ENCODE peak calls at places on chromosomes 1 and 21, in ten cellular contexts. M, Q, Y, R, T, G, B, C, L and S are unnamed samples.

GRCh38 chr1:7967206-7967605 is 5.7 kb downstream of the PARK7 start:
- DNase-seq in M (no peak), Q (no peak), Y (no peak), R (no peak), T (no peak), G (no peak), B (no peak), C (no peak), L (no peak), S (no peak)

GRCh38 chr1:226722240-226722900 is 16.7 kb downstream of the ITPKB start:
- DNase-seq in M (no peak), Q (no peak), Y (no peak), R (no peak), T (no peak), G (no peak), B (no peak), C (no peak), L (no peak), S (no peak)

GRCh38 chr1:228079601-228080263 is 2.8 kb upstream of the ARF1 start:
- DNase-seq in M (peak), Q (no peak), Y (no peak), R (no peak), T (no peak), G (no peak), B (no peak), C (no peak), L (no peak), S (peak)

GRCh38 chr1:216587715-216588114 is 135.5 kb downstream of the ESRRG start:
- DNase-seq in M (no peak), Q (no peak), Y (no peak), R (no peak), T (no peak), G (no peak), B (no peak), C (no peak), L (no peak), S (no peak)

GRCh38 chr1:57307382-57307781 is 116.5 kb downstream of the DAB1 start:
- DNase-seq in M (no peak), Q (peak), Y (no peak), R (peak), T (no peak), G (peak), B (no peak), C (no peak), L (no peak), S (peak)

GRCh38 chr1:168762473-168762872 is 33.5 kb upstream of the DPT start:
- DNase-seq in M (no peak), Q (no peak), Y (no peak), R (no peak), T (no peak), G (no peak), B (no peak), C (no peak), L (no peak), S (no peak)

GRCh38 chr1:109208847-109209463 is 4.8 kb upstream of the SARS1 start:
- DNase-seq in M (no peak), Q (no peak), Y (no peak), R (no peak), T (no peak), G (no peak), B (no peak), C (no peak), L (no peak), S (no peak)

GRCh38 chr1:161952603-161953172 is 71.0 kb downstream of the OLFML2B start:
- DNase-seq in M (no peak), Q (no peak), Y (no peak), R (no peak), T (no peak), G (no peak), B (no peak), C (no peak), L (no peak), S (no peak)

GRCh38 chr21:31201548-31201947 is 142.5 kb downstream of the TIAM1 start:
- DNase-seq in M (no peak), Q (no peak), Y (peak), R (no peak), T (no peak), G (no peak), B (no peak), C (no peak), L (peak), S (peak)

GRCh38 chr1:29121951-29122661 is 1.6 kb downstream of the TMEM200B start:
- DNase-seq in M (no peak), Q (no peak), Y (no peak), R (peak), T (peak), G (no peak), B (no peak), C (no peak), L (peak), S (peak)

GRCh38 chr1:86356247-86356646 is 39.9 kb downstream of the ODF2L start:
- DNase-seq in M (no peak), Q (peak), Y (no peak), R (no peak), T (peak), G (peak), B (no peak), C (no peak), L (no peak), S (no peak)

GRCh38 chr1:24775901-24776300 is 30.7 kb downstream of the CLIC4 start:
- DNase-seq in M (no peak), Q (no peak), Y (no peak), R (no peak), T (no peak), G (no peak), B (no peak), C (no peak), L (no peak), S (no peak)

GRCh38 chr1:202135221-202135721 is 9.3 kb downstream of the ARL8A start:
- DNase-seq in M (peak), Q (peak), Y (peak), R (peak), T (no peak), G (peak), B (peak), C (no peak), L (peak), S (peak)

GRCh38 chr1:26838474-26839338 is 12.2 kb downstream of the ZDHHC18 start:
- DNase-seq in M (no peak), Q (no peak), Y (no peak), R (no peak), T (no peak), G (no peak), B (peak), C (no peak), L (no peak), S (peak)

GRCh38 chr1:82565546-82565945 is 764.8 kb downstream of the ADGRL2 start:
- DNase-seq in M (no peak), Q (no peak), Y (peak), R (no peak), T (no peak), G (no peak), B (no peak), C (no peak), L (no peak), S (no peak)

GRCh38 chr1:239011382-239011781 is 375.0 kb upstream of the CHRM3 start:
- DNase-seq in M (no peak), Q (no peak), Y (no peak), R (no peak), T (no peak), G (no peak), B (no peak), C (no peak), L (no peak), S (no peak)

GRCh38 chr1:239008568-239008967 is 377.8 kb upstream of the CHRM3 start:
- DNase-seq in M (no peak), Q (no peak), Y (no peak), R (no peak), T (no peak), G (no peak), B (no peak), C (no peak), L (no peak), S (no peak)
- TF ChIP-seq CTCF in M (no peak), Q (no peak), Y (no peak), R (no peak), T (no peak), G (no peak), B (no peak), C (no peak), L (no peak), S (no peak)

GRCh38 chr1:33122483-33123170 is 41.7 kb downstream of the AZIN2 start:
- DNase-seq in M (no peak), Q (no peak), Y (no peak), R (peak), T (no peak), G (no peak), B (no peak), C (no peak), L (no peak), S (no peak)
- TF ChIP-seq EP300 in M (no peak), Q (no peak), Y (no peak), R (no peak), T (no peak), G (no peak), B (no peak), C (no peak), L (no peak), S (no peak)

DNA sequence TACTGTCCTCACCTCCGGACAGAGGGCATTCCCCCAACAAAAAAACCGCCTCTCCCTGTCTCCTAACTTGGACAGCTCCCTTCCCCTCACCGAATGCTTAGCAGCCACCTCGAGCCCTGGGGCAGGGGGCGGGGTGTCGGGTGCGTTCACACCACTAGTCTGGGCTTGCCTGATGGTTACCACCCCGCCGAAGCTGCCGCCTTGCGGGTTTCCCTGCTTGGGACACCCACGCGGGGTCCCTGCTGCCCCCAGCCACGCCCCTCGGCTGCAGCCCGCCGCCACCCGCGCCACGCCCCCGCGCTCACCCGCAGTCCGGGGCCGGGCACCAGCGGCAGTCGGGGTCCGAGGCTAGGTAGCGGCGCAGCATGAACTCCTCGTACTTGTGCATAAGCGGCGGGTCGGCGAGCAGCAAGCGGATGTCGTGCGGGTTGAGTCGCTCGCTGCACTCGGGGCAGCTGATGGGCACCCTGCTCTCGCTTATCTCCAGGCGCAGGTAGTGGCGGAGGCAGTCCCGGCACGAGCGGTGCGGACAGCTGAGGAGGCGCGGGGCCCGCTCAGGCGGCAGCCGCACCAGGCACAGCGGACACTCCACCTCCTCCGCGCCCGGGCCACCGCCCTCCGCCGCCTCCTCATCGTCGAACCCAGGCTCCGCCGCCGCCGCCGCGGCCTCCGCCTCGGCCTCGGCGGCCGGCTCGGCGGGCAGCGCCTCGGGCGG is 706 bp downstream of the RNF19B start:
- DNase-seq in M (peak), Q (peak), Y (no peak), R (peak), T (peak), G (peak), B (no peak), C (peak), L (peak), S (peak)
- TF ChIP-seq POLR2A in M (no peak), Q (no peak), Y (no peak), R (no peak), T (no peak), G (no peak), B (no peak), C (no peak), L (no peak), S (peak)

DNA sequence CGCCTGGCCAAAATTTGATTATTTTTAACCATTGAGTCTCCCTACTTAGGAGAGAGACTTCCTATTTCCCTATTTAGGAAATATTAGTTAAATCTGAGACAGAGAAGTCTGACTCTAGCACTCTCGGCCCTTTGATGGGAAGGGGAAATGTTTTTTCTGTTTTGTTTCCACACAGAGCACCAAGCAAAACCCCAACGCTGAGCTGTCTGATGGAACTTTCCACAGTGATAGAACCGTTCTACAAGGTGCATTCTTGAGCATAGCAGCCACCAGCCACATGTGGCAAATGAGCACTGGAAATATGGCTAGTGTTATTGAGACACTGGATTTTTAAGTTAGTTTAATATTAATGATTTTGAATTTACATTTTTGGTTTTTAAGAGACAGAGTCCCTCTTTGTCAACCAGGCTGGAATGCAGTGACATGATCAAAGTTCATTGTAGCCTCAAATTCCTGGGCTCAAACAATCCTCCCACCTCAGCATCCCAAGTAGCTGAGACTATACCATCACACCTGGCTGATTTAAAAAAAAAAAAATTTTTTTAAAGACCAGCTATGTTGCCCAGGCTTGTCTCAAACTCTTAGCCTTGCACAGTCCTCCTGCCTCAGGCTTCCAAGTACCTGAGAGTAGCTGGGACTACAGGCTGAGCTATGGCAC is 77.3 kb upstream of the GALNT2 start:
- DNase-seq in M (no peak), Q (no peak), Y (no peak), R (no peak), T (no peak), G (no peak), B (peak), C (no peak), L (no peak), S (no peak)
- TF ChIP-seq CTCF in M (no peak), Q (no peak), Y (no peak), R (no peak), T (no peak), G (no peak), B (no peak), C (no peak), L (no peak), S (no peak)

GRCh38 chr1:185823471-185823870 is 89.3 kb downstream of the HMCN1 start:
- DNase-seq in M (no peak), Q (no peak), Y (no peak), R (no peak), T (no peak), G (no peak), B (no peak), C (no peak), L (no peak), S (no peak)
- TF ChIP-seq EP300 in M (no peak), Q (no peak), Y (no peak), R (no peak), T (no peak), G (no peak), B (no peak), C (no peak), L (no peak), S (no peak)

GRCh38 chr21:41316200-41316599 is 401 bp upstream of the FAM3B start:
- DNase-seq in M (peak), Q (no peak), Y (no peak), R (no peak), T (peak), G (no peak), B (no peak), C (no peak), L (no peak), S (peak)

GRCh38 chr21:41318218-41318617 is 1.6 kb downstream of the FAM3B start:
- DNase-seq in M (no peak), Q (no peak), Y (no peak), R (no peak), T (peak), G (no peak), B (no peak), C (no peak), L (no peak), S (no peak)

GRCh38 chr21:41317458-41317857 is 857 bp downstream of the FAM3B start:
- DNase-seq in M (peak), Q (no peak), Y (no peak), R (no peak), T (no peak), G (no peak), B (no peak), C (no peak), L (no peak), S (no peak)

GRCh38 chr21:41315726-41316125 is 875 bp upstream of the FAM3B start:
- DNase-seq in M (no peak), Q (no peak), Y (no peak), R (no peak), T (no peak), G (no peak), B (no peak), C (no peak), L (no peak), S (no peak)

GRCh38 chr21:41316641-41317392 is at the start of gene FAM3B:
- DNase-seq in M (peak), Q (no peak), Y (no peak), R (peak), T (peak), G (no peak), B (no peak), C (no peak), L (no peak), S (peak)
- TF ChIP-seq POLR2A in M (no peak), Q (no peak), Y (no peak), R (no peak), T (no peak), G (no peak), B (no peak), C (no peak), L (no peak), S (no peak)

GRCh38 chr1:158007180-158007579 is 13.7 kb downstream of the KIRREL1 start:
- DNase-seq in M (no peak), Q (no peak), Y (no peak), R (no peak), T (no peak), G (no peak), B (no peak), C (no peak), L (no peak), S (no peak)
- TF ChIP-seq CTCF in M (no peak), Q (no peak), Y (no peak), R (no peak), T (no peak), G (no peak), B (no peak), C (no peak), L (no peak), S (no peak)

GRCh38 chr1:31372051-31372450 is 825 bp downstream of the FABP3 start:
- DNase-seq in M (peak), Q (no peak), Y (no peak), R (no peak), T (no peak), G (no peak), B (no peak), C (no peak), L (no peak), S (no peak)
- TF ChIP-seq EP300 in M (no peak), Q (no peak), Y (no peak), R (no peak), T (no peak), G (no peak), B (no peak), C (no peak), L (no peak), S (no peak)